ENCODE peak calls at places on chromosome 10, in seven cellular contexts. Q, B, C, A, E, Z and G are unnamed samples.

GRCh38 chr10:70684374-70684773 is 12.1 kb downstream of the ADAMTS14 start:
- DNase-seq in Q (no peak), B (no peak), C (no peak), A (no peak), E (no peak), Z (no peak), G (no peak)

GRCh38 chr10:124039432-124040086 is 53.8 kb downstream of the CHST15 start:
- DNase-seq in Q (no peak), B (no peak), C (no peak), A (peak; percentile 23), E (no peak), Z (no peak), G (no peak)

GRCh38 chr10:78805176-78805575 is 263.6 kb upstream of the ZMIZ1 start:
- DNase-seq in Q (peak; percentile 83), B (peak; percentile 100), C (peak; percentile 75), A (peak; percentile 79), E (no peak), Z (peak; percentile 19), G (no peak)

GRCh38 chr10:6053816-6054581 is 8.2 kb downstream of the IL2RA start:
- DNase-seq in Q (peak; percentile 85), B (no peak), C (no peak), A (peak; percentile 81), E (no peak), Z (peak; percentile 59), G (no peak)

GRCh38 chr10:33381391-33381790 is 46.9 kb upstream of the NRP1 start:
- DNase-seq in Q (no peak), B (no peak), C (no peak), A (no peak), E (no peak), Z (no peak), G (no peak)

GRCh38 chr10:72158174-72158573 is 57.6 kb upstream of the ANAPC16 start:
- DNase-seq in Q (no peak), B (no peak), C (no peak), A (no peak), E (no peak), Z (no peak), G (no peak)

GRCh38 chr10:106925187-106925586 is 239.3 kb downstream of the SORCS1 start:
- DNase-seq in Q (no peak), B (no peak), C (no peak), A (no peak), E (no peak), Z (no peak), G (peak; percentile 12)

GRCh38 chr10:89283174-89283987 is 18.5 kb upstream of the IFIT2 start:
- DNase-seq in Q (no peak), B (peak; percentile 63), C (no peak), A (no peak), E (peak; percentile 51), Z (no peak), G (no peak)

GRCh38 chr10:72375585-72375984 is 20.9 kb upstream of the DNAJB12 start:
- DNase-seq in Q (no peak), B (peak; percentile 7), C (no peak), A (peak; percentile 33), E (peak; percentile 72), Z (no peak), G (peak; percentile 53)

GRCh38 chr10:73494877-73495225 is 973 bp downstream of the PPP3CB start:
- DNase-seq in Q (no peak), B (no peak), C (no peak), A (no peak), E (no peak), Z (no peak), G (no peak)

GRCh38 chr10:72132854-72133253 is 44.5 kb upstream of the SPOCK2 start:
- DNase-seq in Q (no peak), B (no peak), C (no peak), A (no peak), E (no peak), Z (no peak), G (no peak)

GRCh38 chr10:26983156-26983555 is 117.1 kb downstream of the ANKRD26 start:
- DNase-seq in Q (no peak), B (no peak), C (no peak), A (no peak), E (no peak), Z (no peak), G (no peak)

GRCh38 chr10:15571570-15571969 is 148.2 kb downstream of the ITGA8 start:
- DNase-seq in Q (peak; percentile 66), B (no peak), C (no peak), A (peak; percentile 82), E (no peak), Z (no peak), G (no peak)

GRCh38 chr10:96236090-96236478 is 35.3 kb downstream of the BLNK start:
- DNase-seq in Q (no peak), B (no peak), C (no peak), A (no peak), E (no peak), Z (peak; percentile 57), G (no peak)

GRCh38 chr10:454860-455259 is 234.6 kb downstream of the DIP2C start:
- DNase-seq in Q (peak; percentile 74), B (peak; percentile 84), C (peak; percentile 53), A (peak; percentile 82), E (no peak), Z (no peak), G (no peak)

GRCh38 chr10:126521354-126521753 is 133.1 kb upstream of the ADAM12 start:
- DNase-seq in Q (no peak), B (peak; percentile 86), C (peak; percentile 84), A (no peak), E (no peak), Z (no peak), G (no peak)

GRCh38 chr10:122561212-122561611 is 658 bp downstream of the DMBT1 start:
- DNase-seq in Q (no peak), B (peak; percentile 67), C (no peak), A (no peak), E (no peak), Z (no peak), G (no peak)

GRCh38 chr10:124921261-124921660 is 20.7 kb upstream of the ZRANB1 start:
- DNase-seq in Q (no peak), B (peak; percentile 79), C (peak; percentile 62), A (no peak), E (no peak), Z (no peak), G (no peak)

GRCh38 chr10:58064714-58065528 is 202.8 kb downstream of the IPMK start:
- DNase-seq in Q (no peak), B (peak; percentile 92), C (no peak), A (no peak), E (peak; percentile 18), Z (no peak), G (peak; percentile 74)

GRCh38 chr10:97475936-97476594 is 22.2 kb downstream of the MMS19 start:
- DNase-seq in Q (no peak), B (no peak), C (no peak), A (no peak), E (no peak), Z (no peak), G (no peak)

GRCh38 chr10:3203198-3203597 is 30.6 kb upstream of the PITRM1 start:
- DNase-seq in Q (no peak), B (no peak), C (no peak), A (no peak), E (no peak), Z (no peak), G (no peak)

GRCh38 chr10:48817141-48817540 is 122.5 kb downstream of the LRRC18 start:
- DNase-seq in Q (no peak), B (no peak), C (no peak), A (no peak), E (no peak), Z (no peak), G (no peak)

GRCh38 chr10:120691623-120692022 is 159.5 kb upstream of the WDR11 start:
- DNase-seq in Q (no peak), B (no peak), C (no peak), A (no peak), E (no peak), Z (no peak), G (no peak)

GRCh38 chr10:24721254-24722106 is 2.2 kb downstream of the ARHGAP21 start:
- DNase-seq in Q (peak; percentile 49), B (peak; percentile 38), C (peak; percentile 37), A (peak; percentile 81), E (no peak), Z (no peak), G (peak; percentile 59)

GRCh38 chr10:24723386-24723787 is 300 bp downstream of the ARHGAP21 start:
- DNase-seq in Q (peak; percentile 45), B (no peak), C (no peak), A (no peak), E (no peak), Z (no peak), G (no peak)

GRCh38 chr10:24722131-24722675 is 1.5 kb downstream of the ARHGAP21 start:
- DNase-seq in Q (no peak), B (no peak), C (no peak), A (no peak), E (no peak), Z (no peak), G (peak; percentile 23)

GRCh38 chr10:24723788-24724380 is at the start of gene ARHGAP21:
- DNase-seq in Q (peak; percentile 75), B (peak; percentile 61), C (no peak), A (peak; percentile 90), E (peak; percentile 47), Z (peak; percentile 43), G (peak; percentile 63)

GRCh38 chr10:24722676-24723385 is 856 bp downstream of the ARHGAP21 start:
- DNase-seq in Q (peak; percentile 68), B (peak; percentile 38), C (no peak), A (peak; percentile 85), E (peak; percentile 37), Z (peak; percentile 50), G (peak; percentile 67)
- H3K4me3 ChIP-seq in Q (peak overlapping the region; percentile 95), B (peak overlapping the region; percentile 88), C (peak overlapping the region; percentile 87), A (peak overlapping the region; percentile 69), E (peak overlapping the region; percentile 60), Z (peak overlapping the region; percentile 92), G (peak overlapping the region; percentile 69)

GRCh38 chr10:103678104-103678526 is 177.3 kb downstream of the SH3PXD2A start:
- DNase-seq in Q (peak; percentile 91), B (no peak), C (no peak), A (peak; percentile 96), E (no peak), Z (peak; percentile 89), G (no peak)
- H3K4me3 ChIP-seq in Q (peak overlapping the region; percentile 22), B (no peak overlapping the region), C (no peak overlapping the region), A (no peak overlapping the region), E (no peak overlapping the region), Z (peak overlapping the region; percentile 18), G (no peak overlapping the region)

DNA sequence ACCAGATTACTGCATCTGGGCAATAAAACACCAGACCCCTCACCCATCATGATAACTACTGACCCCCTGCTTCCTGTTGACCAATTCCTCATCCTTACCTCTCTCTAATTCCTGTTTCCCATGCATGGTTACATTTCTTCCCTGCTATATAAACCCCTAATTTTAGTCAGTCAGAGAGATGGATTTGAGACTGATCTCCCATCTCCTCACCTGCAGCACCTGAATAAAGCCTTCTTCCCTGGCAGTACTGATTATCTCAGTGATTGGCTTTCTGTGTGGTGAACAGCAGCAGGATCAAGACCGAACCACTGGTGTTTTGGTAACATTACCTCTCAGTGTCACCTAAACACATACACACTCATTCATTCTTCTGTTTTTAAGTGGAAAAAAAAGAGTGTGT is 41.2 kb upstream of the SVIL start:
- DNase-seq in Q (no peak), B (no peak), C (no peak), A (no peak), E (no peak), Z (no peak), G (no peak)
- H3K4me3 ChIP-seq in Q (no peak overlapping the region), B (no peak overlapping the region), C (no peak overlapping the region), A (no peak overlapping the region), E (no peak overlapping the region), Z (no peak overlapping the region), G (no peak overlapping the region)

DNA sequence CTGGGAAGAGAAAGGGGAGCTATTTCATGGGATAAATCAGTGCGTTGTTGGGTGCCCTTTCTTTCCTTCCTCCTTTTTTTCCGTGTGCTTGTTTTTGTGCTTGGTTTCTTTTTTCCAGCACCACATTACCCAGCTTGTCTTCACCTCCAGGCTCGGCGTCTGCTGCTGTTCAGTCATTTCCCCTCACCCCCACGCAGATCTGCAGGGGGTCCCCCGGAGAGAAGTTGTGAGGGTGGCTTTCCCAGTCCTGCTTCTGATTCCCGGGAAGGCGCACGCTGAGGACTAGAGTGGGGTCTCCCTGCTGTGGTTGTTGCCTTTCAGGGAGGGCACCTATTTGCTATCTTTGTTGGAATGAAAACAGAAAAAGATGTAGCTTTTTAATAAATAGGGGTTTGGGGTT is 1.6 kb downstream of the CAMK1D start:
- DNase-seq in Q (no peak), B (no peak), C (no peak), A (no peak), E (no peak), Z (no peak), G (no peak)
- H3K4me3 ChIP-seq in Q (peak overlapping the region; percentile 91), B (peak overlapping the region; percentile 81), C (peak overlapping the region; percentile 90), A (peak overlapping the region; percentile 73), E (peak overlapping the region; percentile 41), Z (peak overlapping the region; percentile 93), G (peak overlapping the region; percentile 95)